ENCODE peak calls at places on chromosomes 2 and 18, in six cellular contexts. Z is progenitor cell of endocrine pancreas; G is NCI-H2171; S is activated effector memory CD4-positive, alpha-beta T cell treated with anti-CD3 and anti-CD28 coated beads, Interleukin-2, amount 50 U/mL, for 16 hours; P is H9; K is stromal cell of bone marrow. D is an unnamed sample.
A peak's percentile ranks its signal among the peaks of the same experiment; 100 is the strongest.

GRCh38 chr18:68679531-68679930 is 35.4 kb downstream of the TMX3 start:
- DNase-seq in P (no peak), G (no peak), Z (no peak), S (no peak), K (no peak), D (no peak)

GRCh38 chr2:215419769-215420470 is 15.9 kb downstream of the FN1 start:
- DNase-seq in P (no peak), Z (no peak), K (no peak), S (no peak), G (no peak), D (no peak)

GRCh38 chr2:7994397-7994951 is 687.4 kb upstream of the ID2 start:
- DNase-seq in K (no peak), Z (no peak), P (no peak), S (no peak), G (peak; percentile 65), D (peak; percentile 33)

GRCh38 chr2:101847661-101848339 is 144.0 kb upstream of the IL1R2 start:
- DNase-seq in Z (no peak), G (no peak), P (no peak), S (no peak), K (no peak), D (no peak)

GRCh38 chr2:216159646-216160045 is 50.5 kb downstream of the XRCC5 start:
- DNase-seq in P (no peak), G (no peak), K (no peak), S (no peak), Z (no peak), D (no peak)

GRCh38 chr2:84880645-84881521 is at the start of gene TRABD2A:
- DNase-seq in K (no peak), Z (no peak), P (peak; percentile 69), G (no peak), S (peak; percentile 84), D (peak; percentile 65)

GRCh38 chr18:34976534-34976898 is 64.7 kb upstream of the MAPRE2 start:
- DNase-seq in G (no peak), P (no peak), K (no peak), S (no peak), Z (no peak), D (no peak)

GRCh38 chr2:102342888-102343287 is 12.7 kb upstream of the IL18R1 start:
- DNase-seq in P (no peak), Z (no peak), K (peak; percentile 33), G (no peak), S (no peak), D (no peak)

GRCh38 chr2:201432038-201432437 is 19.2 kb downstream of the TRAK2 start:
- DNase-seq in S (no peak), P (no peak), G (no peak), K (no peak), Z (no peak), D (no peak)

GRCh38 chr2:95530734-95531133 is 46.2 kb upstream of the TRIM43B start:
- DNase-seq in Z (no peak), K (no peak), S (no peak), G (no peak), P (no peak), D (no peak)

GRCh38 chr2:161418715-161419337 is 2.7 kb downstream of the TBR1 start:
- DNase-seq in G (no peak), P (peak; percentile 73), S (no peak), Z (no peak), K (no peak), D (no peak)

GRCh38 chr2:213429516-213429915 is 145.3 kb downstream of the SPAG16 start:
- DNase-seq in K (no peak), S (no peak), P (no peak), Z (no peak), G (no peak), D (no peak)

GRCh38 chr2:23480991-23481797 is 96.2 kb downstream of the KLHL29 start:
- DNase-seq in P (peak; percentile 84), K (no peak), S (no peak), Z (no peak), G (peak; percentile 30), D (no peak)

GRCh38 chr2:222038086-222038802 is 260.6 kb downstream of the PAX3 start:
- DNase-seq in S (no peak), K (no peak), G (no peak), P (no peak), Z (no peak), D (no peak)

GRCh38 chr2:71801969-71802368 is 345.7 kb downstream of the CYP26B1 start:
- DNase-seq in K (peak; percentile 51), Z (peak; percentile 40), G (no peak), S (peak; percentile 43), P (peak; percentile 88), D (no peak)

GRCh38 chr2:85772019-85772745 is 18.4 kb downstream of the ATOH8 start:
- DNase-seq in P (peak; percentile 65), S (no peak), K (peak; percentile 99), G (peak; percentile 99), Z (no peak), D (peak; percentile 99)

GRCh38 chr18:46388295-46388694 is 268.7 kb downstream of the LOXHD1 start:
- DNase-seq in Z (no peak), K (no peak), S (no peak), G (no peak), P (no peak), D (peak; percentile 43)